ENCODE peak calls at places on chromosomes 13 and 19, in eight cellular contexts. One of them, this sample, is unnamed.

GRCh38 chr19:11767633-11768133 is 883 bp downstream of the ZNF441 start:
- DNase-seq in psoas muscle: peak
- DNase-seq in omental fat pad: no peak
- DNase-seq in activated T-cell treated with anti-CD3 and anti-CD28 coated beads, Interleukin-2, amount 50 U/mL, for 24 hours: peak
- DNase-seq in iPS-NIHi11: peak
- DNase-seq in stimulated activated CD4-positive, alpha-beta T cell treated with anti-CD3 and anti-CD28 coated beads, Interleukin-1b, Interleukin-23, amount 100 ng/mL, for 1 hour: no peak
- DNase-seq in mucosa of gallbladder: peak
- DNase-seq in AG04450: no peak
- DNase-seq in this sample: peak

GRCh38 chr13:79037197-79037596 is 368.9 kb downstream of the RBM26 start:
- DNase-seq in AG04450: no peak
- DNase-seq in activated T-cell treated with anti-CD3 and anti-CD28 coated beads, Interleukin-2, amount 50 U/mL, for 24 hours: no peak
- DNase-seq in iPS-NIHi11: no peak
- DNase-seq in stimulated activated CD4-positive, alpha-beta T cell treated with anti-CD3 and anti-CD28 coated beads, Interleukin-1b, Interleukin-23, amount 100 ng/mL, for 1 hour: no peak
- DNase-seq in psoas muscle: no peak
- DNase-seq in omental fat pad: no peak
- DNase-seq in mucosa of gallbladder: no peak
- DNase-seq in this sample: no peak

GRCh38 chr13:46797468-46798237 is 692 bp upstream of the ESD start:
- DNase-seq in iPS-NIHi11: no peak
- DNase-seq in activated T-cell treated with anti-CD3 and anti-CD28 coated beads, Interleukin-2, amount 50 U/mL, for 24 hours: peak
- DNase-seq in mucosa of gallbladder: no peak
- DNase-seq in psoas muscle: no peak
- DNase-seq in omental fat pad: no peak
- DNase-seq in AG04450: no peak
- DNase-seq in stimulated activated CD4-positive, alpha-beta T cell treated with anti-CD3 and anti-CD28 coated beads, Interleukin-1b, Interleukin-23, amount 100 ng/mL, for 1 hour: no peak
- DNase-seq in this sample: no peak

GRCh38 chr13:54965881-54966280 is 1937.3 kb downstream of the OLFM4 start:
- DNase-seq in psoas muscle: no peak
- DNase-seq in mucosa of gallbladder: no peak
- DNase-seq in AG04450: no peak
- DNase-seq in stimulated activated CD4-positive, alpha-beta T cell treated with anti-CD3 and anti-CD28 coated beads, Interleukin-1b, Interleukin-23, amount 100 ng/mL, for 1 hour: no peak
- DNase-seq in activated T-cell treated with anti-CD3 and anti-CD28 coated beads, Interleukin-2, amount 50 U/mL, for 24 hours: no peak
- DNase-seq in omental fat pad: no peak
- DNase-seq in iPS-NIHi11: no peak
- DNase-seq in this sample: no peak

GRCh38 chr19:45164577-45165335 is 4.0 kb upstream of the NKPD1 start:
- DNase-seq in psoas muscle: peak
- DNase-seq in omental fat pad: peak
- DNase-seq in activated T-cell treated with anti-CD3 and anti-CD28 coated beads, Interleukin-2, amount 50 U/mL, for 24 hours: peak
- DNase-seq in iPS-NIHi11: peak
- DNase-seq in stimulated activated CD4-positive, alpha-beta T cell treated with anti-CD3 and anti-CD28 coated beads, Interleukin-1b, Interleukin-23, amount 100 ng/mL, for 1 hour: no peak
- DNase-seq in AG04450: no peak
- DNase-seq in mucosa of gallbladder: peak
- DNase-seq in this sample: peak

GRCh38 chr13:47843005-47843404 is 158.1 kb downstream of the SUCLA2 start:
- DNase-seq in psoas muscle: no peak
- DNase-seq in iPS-NIHi11: no peak
- DNase-seq in stimulated activated CD4-positive, alpha-beta T cell treated with anti-CD3 and anti-CD28 coated beads, Interleukin-1b, Interleukin-23, amount 100 ng/mL, for 1 hour: no peak
- DNase-seq in activated T-cell treated with anti-CD3 and anti-CD28 coated beads, Interleukin-2, amount 50 U/mL, for 24 hours: no peak
- DNase-seq in mucosa of gallbladder: no peak
- DNase-seq in AG04450: no peak
- DNase-seq in omental fat pad: no peak
- DNase-seq in this sample: no peak

GRCh38 chr13:60790620-60791019 is 393.6 kb downstream of the TDRD3 start:
- DNase-seq in iPS-NIHi11: no peak
- DNase-seq in mucosa of gallbladder: no peak
- DNase-seq in stimulated activated CD4-positive, alpha-beta T cell treated with anti-CD3 and anti-CD28 coated beads, Interleukin-1b, Interleukin-23, amount 100 ng/mL, for 1 hour: no peak
- DNase-seq in AG04450: no peak
- DNase-seq in activated T-cell treated with anti-CD3 and anti-CD28 coated beads, Interleukin-2, amount 50 U/mL, for 24 hours: no peak
- DNase-seq in omental fat pad: no peak
- DNase-seq in psoas muscle: no peak
- DNase-seq in this sample: no peak

GRCh38 chr13:110024646-110024980 is 238.2 kb upstream of the IRS2 start:
- DNase-seq in omental fat pad: no peak
- DNase-seq in stimulated activated CD4-positive, alpha-beta T cell treated with anti-CD3 and anti-CD28 coated beads, Interleukin-1b, Interleukin-23, amount 100 ng/mL, for 1 hour: no peak
- DNase-seq in psoas muscle: no peak
- DNase-seq in AG04450: no peak
- DNase-seq in activated T-cell treated with anti-CD3 and anti-CD28 coated beads, Interleukin-2, amount 50 U/mL, for 24 hours: no peak
- DNase-seq in mucosa of gallbladder: no peak
- DNase-seq in iPS-NIHi11: no peak
- DNase-seq in this sample: no peak

GRCh38 chr19:11322269-11323024 is 17.0 kb downstream of the RAB3D start:
- DNase-seq in iPS-NIHi11: no peak
- DNase-seq in AG04450: no peak
- DNase-seq in mucosa of gallbladder: no peak
- DNase-seq in omental fat pad: no peak
- DNase-seq in psoas muscle: no peak
- DNase-seq in activated T-cell treated with anti-CD3 and anti-CD28 coated beads, Interleukin-2, amount 50 U/mL, for 24 hours: no peak
- DNase-seq in stimulated activated CD4-positive, alpha-beta T cell treated with anti-CD3 and anti-CD28 coated beads, Interleukin-1b, Interleukin-23, amount 100 ng/mL, for 1 hour: no peak
- DNase-seq in this sample: no peak

GRCh38 chr19:29321116-29321515 is 108.2 kb upstream of the UQCRFS1 start:
- DNase-seq in omental fat pad: no peak
- DNase-seq in stimulated activated CD4-positive, alpha-beta T cell treated with anti-CD3 and anti-CD28 coated beads, Interleukin-1b, Interleukin-23, amount 100 ng/mL, for 1 hour: no peak
- DNase-seq in iPS-NIHi11: no peak
- DNase-seq in activated T-cell treated with anti-CD3 and anti-CD28 coated beads, Interleukin-2, amount 50 U/mL, for 24 hours: no peak
- DNase-seq in mucosa of gallbladder: no peak
- DNase-seq in AG04450: no peak
- DNase-seq in psoas muscle: no peak
- DNase-seq in this sample: no peak

GRCh38 chr13:82206241-82206640 is 1676.0 kb downstream of the SLITRK1 start:
- DNase-seq in AG04450: no peak
- DNase-seq in psoas muscle: no peak
- DNase-seq in activated T-cell treated with anti-CD3 and anti-CD28 coated beads, Interleukin-2, amount 50 U/mL, for 24 hours: no peak
- DNase-seq in omental fat pad: no peak
- DNase-seq in mucosa of gallbladder: no peak
- DNase-seq in iPS-NIHi11: no peak
- DNase-seq in stimulated activated CD4-positive, alpha-beta T cell treated with anti-CD3 and anti-CD28 coated beads, Interleukin-1b, Interleukin-23, amount 100 ng/mL, for 1 hour: no peak
- DNase-seq in this sample: no peak

GRCh38 chr13:57353831-57354230 is 186.8 kb downstream of the PRR20E start:
- DNase-seq in omental fat pad: no peak
- DNase-seq in stimulated activated CD4-positive, alpha-beta T cell treated with anti-CD3 and anti-CD28 coated beads, Interleukin-1b, Interleukin-23, amount 100 ng/mL, for 1 hour: no peak
- DNase-seq in psoas muscle: no peak
- DNase-seq in AG04450: no peak
- DNase-seq in iPS-NIHi11: no peak
- DNase-seq in mucosa of gallbladder: no peak
- DNase-seq in activated T-cell treated with anti-CD3 and anti-CD28 coated beads, Interleukin-2, amount 50 U/mL, for 24 hours: no peak
- DNase-seq in this sample: no peak

GRCh38 chr13:85520445-85520844 is 278.8 kb downstream of the SLITRK6 start:
- DNase-seq in mucosa of gallbladder: no peak
- DNase-seq in AG04450: peak
- DNase-seq in activated T-cell treated with anti-CD3 and anti-CD28 coated beads, Interleukin-2, amount 50 U/mL, for 24 hours: no peak
- DNase-seq in omental fat pad: no peak
- DNase-seq in iPS-NIHi11: no peak
- DNase-seq in stimulated activated CD4-positive, alpha-beta T cell treated with anti-CD3 and anti-CD28 coated beads, Interleukin-1b, Interleukin-23, amount 100 ng/mL, for 1 hour: no peak
- DNase-seq in psoas muscle: no peak
- DNase-seq in this sample: peak

GRCh38 chr19:3671680-3672574 is 28.3 kb downstream of the PIP5K1C start:
- DNase-seq in mucosa of gallbladder: no peak
- DNase-seq in iPS-NIHi11: no peak
- DNase-seq in stimulated activated CD4-positive, alpha-beta T cell treated with anti-CD3 and anti-CD28 coated beads, Interleukin-1b, Interleukin-23, amount 100 ng/mL, for 1 hour: no peak
- DNase-seq in psoas muscle: no peak
- DNase-seq in AG04450: no peak
- DNase-seq in omental fat pad: no peak
- DNase-seq in activated T-cell treated with anti-CD3 and anti-CD28 coated beads, Interleukin-2, amount 50 U/mL, for 24 hours: peak
- DNase-seq in this sample: peak

GRCh38 chr13:33931397-33931987 is 113.5 kb downstream of the RFC3 start:
- DNase-seq in iPS-NIHi11: peak
- DNase-seq in omental fat pad: no peak
- DNase-seq in mucosa of gallbladder: no peak
- DNase-seq in stimulated activated CD4-positive, alpha-beta T cell treated with anti-CD3 and anti-CD28 coated beads, Interleukin-1b, Interleukin-23, amount 100 ng/mL, for 1 hour: no peak
- DNase-seq in AG04450: no peak
- DNase-seq in psoas muscle: no peak
- DNase-seq in activated T-cell treated with anti-CD3 and anti-CD28 coated beads, Interleukin-2, amount 50 U/mL, for 24 hours: no peak
- DNase-seq in this sample: peak

GRCh38 chr13:34412817-34413365 is 529.2 kb upstream of the NBEA start:
- DNase-seq in AG04450: no peak
- DNase-seq in psoas muscle: no peak
- DNase-seq in mucosa of gallbladder: no peak
- DNase-seq in omental fat pad: no peak
- DNase-seq in activated T-cell treated with anti-CD3 and anti-CD28 coated beads, Interleukin-2, amount 50 U/mL, for 24 hours: no peak
- DNase-seq in iPS-NIHi11: no peak
- DNase-seq in stimulated activated CD4-positive, alpha-beta T cell treated with anti-CD3 and anti-CD28 coated beads, Interleukin-1b, Interleukin-23, amount 100 ng/mL, for 1 hour: no peak
- DNase-seq in this sample: peak

GRCh38 chr19:1822210-1822609 is 10.1 kb upstream of the ATP8B3 start:
- DNase-seq in stimulated activated CD4-positive, alpha-beta T cell treated with anti-CD3 and anti-CD28 coated beads, Interleukin-1b, Interleukin-23, amount 100 ng/mL, for 1 hour: no peak
- DNase-seq in AG04450: no peak
- DNase-seq in activated T-cell treated with anti-CD3 and anti-CD28 coated beads, Interleukin-2, amount 50 U/mL, for 24 hours: no peak
- DNase-seq in psoas muscle: no peak
- DNase-seq in mucosa of gallbladder: no peak
- DNase-seq in iPS-NIHi11: no peak
- DNase-seq in omental fat pad: no peak
- DNase-seq in this sample: no peak

GRCh38 chr19:56765107-56765506 is 75.4 kb downstream of the PEG3 start:
- DNase-seq in stimulated activated CD4-positive, alpha-beta T cell treated with anti-CD3 and anti-CD28 coated beads, Interleukin-1b, Interleukin-23, amount 100 ng/mL, for 1 hour: no peak
- DNase-seq in mucosa of gallbladder: peak
- DNase-seq in psoas muscle: peak
- DNase-seq in omental fat pad: peak
- DNase-seq in AG04450: no peak
- DNase-seq in activated T-cell treated with anti-CD3 and anti-CD28 coated beads, Interleukin-2, amount 50 U/mL, for 24 hours: peak
- DNase-seq in iPS-NIHi11: no peak
- DNase-seq in this sample: no peak